ENCODE peak calls at places on chromosomes 11 and 22, in ten cellular contexts. One of them, this sample, is unnamed. For H3K9me3, the result is how much of the 10 kb centered on the place peaks cover.

GRCh38 chr22:27871306-27872014 is 47.6 kb downstream of the PITPNB start:
- DNase-seq in lower lobe of right lung: no peak
- DNase-seq in aorta: no peak
- DNase-seq in H1: no peak
- DNase-seq in psoas muscle: no peak
- DNase-seq in naive thymus-derived CD4-positive, alpha-beta T cell: no peak
- DNase-seq in DND-41: no peak
- DNase-seq in CD8-positive, alpha-beta T cell: no peak
- DNase-seq in SJSA1: no peak
- DNase-seq in Karpas-422: no peak
- DNase-seq in this sample: no peak

GRCh38 chr22:24153959-24154358 is 27.3 kb upstream of the SUSD2 start:
- DNase-seq in lower lobe of right lung: no peak
- DNase-seq in aorta: no peak
- DNase-seq in H1: no peak
- DNase-seq in psoas muscle: no peak
- DNase-seq in naive thymus-derived CD4-positive, alpha-beta T cell: no peak
- DNase-seq in DND-41: no peak
- DNase-seq in CD8-positive, alpha-beta T cell: no peak
- DNase-seq in SJSA1: no peak
- DNase-seq in Karpas-422: no peak
- DNase-seq in this sample: no peak

GRCh38 chr11:9753031-9753430 is 89.2 kb downstream of the SWAP70 start:
- DNase-seq in lower lobe of right lung: no peak
- DNase-seq in aorta: no peak
- DNase-seq in H1: no peak
- DNase-seq in psoas muscle: no peak
- DNase-seq in naive thymus-derived CD4-positive, alpha-beta T cell: no peak
- DNase-seq in DND-41: no peak
- DNase-seq in CD8-positive, alpha-beta T cell: no peak
- DNase-seq in SJSA1: peak
- DNase-seq in Karpas-422: no peak
- DNase-seq in this sample: no peak

GRCh38 chr11:6737872-6738466 is 33.8 kb downstream of the OR2AG2 start:
- DNase-seq in lower lobe of right lung: no peak
- DNase-seq in aorta: no peak
- DNase-seq in H1: peak
- DNase-seq in psoas muscle: no peak
- DNase-seq in naive thymus-derived CD4-positive, alpha-beta T cell: peak
- DNase-seq in DND-41: peak
- DNase-seq in CD8-positive, alpha-beta T cell: peak
- DNase-seq in SJSA1: no peak
- DNase-seq in Karpas-422: peak
- DNase-seq in this sample: no peak

GRCh38 chr11:121929581-121929980 is 186.4 kb downstream of the BLID start:
- DNase-seq in lower lobe of right lung: no peak
- DNase-seq in aorta: peak
- DNase-seq in H1: no peak
- DNase-seq in psoas muscle: peak
- DNase-seq in naive thymus-derived CD4-positive, alpha-beta T cell: no peak
- DNase-seq in DND-41: no peak
- DNase-seq in CD8-positive, alpha-beta T cell: no peak
- DNase-seq in SJSA1: no peak
- DNase-seq in Karpas-422: no peak
- DNase-seq in this sample: no peak

GRCh38 chr11:10302294-10302743 is 2.6 kb upstream of the ADM start:
- DNase-seq in lower lobe of right lung: no peak
- DNase-seq in aorta: peak
- DNase-seq in H1: no peak
- DNase-seq in psoas muscle: no peak
- DNase-seq in naive thymus-derived CD4-positive, alpha-beta T cell: no peak
- DNase-seq in DND-41: no peak
- DNase-seq in CD8-positive, alpha-beta T cell: no peak
- DNase-seq in SJSA1: peak
- DNase-seq in Karpas-422: no peak
- DNase-seq in this sample: peak

GRCh38 chr11:67379061-67380058 is 6.0 kb upstream of the CLCF1 start:
- DNase-seq in lower lobe of right lung: no peak
- DNase-seq in aorta: peak
- DNase-seq in H1: no peak
- DNase-seq in psoas muscle: no peak
- DNase-seq in naive thymus-derived CD4-positive, alpha-beta T cell: no peak
- DNase-seq in DND-41: no peak
- DNase-seq in CD8-positive, alpha-beta T cell: no peak
- DNase-seq in SJSA1: no peak
- DNase-seq in Karpas-422: no peak
- DNase-seq in this sample: no peak

GRCh38 chr11:35141538-35141937 is 2.6 kb downstream of the CD44 start:
- DNase-seq in lower lobe of right lung: peak
- DNase-seq in aorta: peak
- DNase-seq in H1: no peak
- DNase-seq in psoas muscle: peak
- DNase-seq in naive thymus-derived CD4-positive, alpha-beta T cell: no peak
- DNase-seq in DND-41: no peak
- DNase-seq in CD8-positive, alpha-beta T cell: no peak
- DNase-seq in SJSA1: no peak
- DNase-seq in Karpas-422: no peak
- DNase-seq in this sample: peak

GRCh38 chr11:117188620-117189081 is 10.1 kb downstream of the SIDT2 start:
- DNase-seq in lower lobe of right lung: peak
- DNase-seq in aorta: no peak
- DNase-seq in H1: no peak
- DNase-seq in psoas muscle: no peak
- DNase-seq in naive thymus-derived CD4-positive, alpha-beta T cell: no peak
- DNase-seq in DND-41: no peak
- DNase-seq in CD8-positive, alpha-beta T cell: no peak
- DNase-seq in SJSA1: no peak
- DNase-seq in Karpas-422: no peak
- DNase-seq in this sample: no peak

GRCh38 chr11:93775289-93775688 is 8.8 kb upstream of the MED17 start:
- DNase-seq in lower lobe of right lung: no peak
- DNase-seq in aorta: no peak
- DNase-seq in H1: peak
- DNase-seq in psoas muscle: no peak
- DNase-seq in naive thymus-derived CD4-positive, alpha-beta T cell: no peak
- DNase-seq in DND-41: peak
- DNase-seq in CD8-positive, alpha-beta T cell: no peak
- DNase-seq in SJSA1: peak
- DNase-seq in Karpas-422: peak
- DNase-seq in this sample: no peak

GRCh38 chr11:34030386-34030785 is 21.1 kb upstream of the CAPRIN1 start:
- DNase-seq in lower lobe of right lung: no peak
- DNase-seq in aorta: no peak
- DNase-seq in H1: no peak
- DNase-seq in psoas muscle: no peak
- DNase-seq in naive thymus-derived CD4-positive, alpha-beta T cell: no peak
- DNase-seq in DND-41: no peak
- DNase-seq in CD8-positive, alpha-beta T cell: no peak
- DNase-seq in SJSA1: no peak
- DNase-seq in Karpas-422: no peak
- DNase-seq in this sample: no peak

GRCh38 chr11:115720537-115721308 is 216.5 kb upstream of the CADM1 start:
- DNase-seq in lower lobe of right lung: no peak
- DNase-seq in aorta: no peak
- DNase-seq in H1: no peak
- DNase-seq in psoas muscle: no peak
- DNase-seq in naive thymus-derived CD4-positive, alpha-beta T cell: no peak
- DNase-seq in DND-41: no peak
- DNase-seq in CD8-positive, alpha-beta T cell: no peak
- DNase-seq in SJSA1: no peak
- DNase-seq in Karpas-422: no peak
- DNase-seq in this sample: no peak

GRCh38 chr11:115721309-115722007 is 217.2 kb upstream of the CADM1 start:
- DNase-seq in lower lobe of right lung: no peak
- DNase-seq in aorta: no peak
- DNase-seq in H1: no peak
- DNase-seq in psoas muscle: no peak
- DNase-seq in naive thymus-derived CD4-positive, alpha-beta T cell: no peak
- DNase-seq in DND-41: no peak
- DNase-seq in CD8-positive, alpha-beta T cell: no peak
- DNase-seq in SJSA1: no peak
- DNase-seq in Karpas-422: no peak
- DNase-seq in this sample: no peak

GRCh38 chr11:115718945-115719344 is 214.7 kb upstream of the CADM1 start:
- DNase-seq in lower lobe of right lung: no peak
- DNase-seq in aorta: no peak
- DNase-seq in H1: no peak
- DNase-seq in psoas muscle: no peak
- DNase-seq in naive thymus-derived CD4-positive, alpha-beta T cell: no peak
- DNase-seq in DND-41: no peak
- DNase-seq in CD8-positive, alpha-beta T cell: no peak
- DNase-seq in SJSA1: no peak
- DNase-seq in Karpas-422: no peak
- DNase-seq in this sample: no peak

GRCh38 chr11:115724709-115725108 is 220.5 kb upstream of the CADM1 start:
- DNase-seq in lower lobe of right lung: no peak
- DNase-seq in aorta: no peak
- DNase-seq in H1: no peak
- DNase-seq in psoas muscle: no peak
- DNase-seq in naive thymus-derived CD4-positive, alpha-beta T cell: no peak
- DNase-seq in DND-41: no peak
- DNase-seq in CD8-positive, alpha-beta T cell: no peak
- DNase-seq in SJSA1: peak
- DNase-seq in Karpas-422: no peak
- DNase-seq in this sample: no peak
- H3K27ac ChIP-seq in lower lobe of right lung: no peak
- H3K27ac ChIP-seq in aorta: no peak
- H3K27ac ChIP-seq in H1: no peak
- H3K27ac ChIP-seq in psoas muscle: no peak
- H3K27ac ChIP-seq in naive thymus-derived CD4-positive, alpha-beta T cell: no peak
- H3K27ac ChIP-seq in DND-41: no peak
- H3K27ac ChIP-seq in CD8-positive, alpha-beta T cell: no peak
- H3K27ac ChIP-seq in SJSA1: no peak
- H3K27ac ChIP-seq in Karpas-422: no peak
- H3K27ac ChIP-seq in this sample: no peak

GRCh38 chr11:70568504-70569172 is 170.3 kb downstream of the CTTN start:
- DNase-seq in lower lobe of right lung: peak
- DNase-seq in aorta: peak
- DNase-seq in H1: peak
- DNase-seq in psoas muscle: peak
- DNase-seq in naive thymus-derived CD4-positive, alpha-beta T cell: no peak
- DNase-seq in DND-41: no peak
- DNase-seq in CD8-positive, alpha-beta T cell: no peak
- DNase-seq in SJSA1: no peak
- DNase-seq in Karpas-422: no peak
- DNase-seq in this sample: no peak
- H3K9me3 ChIP-seq in lower lobe of right lung: under half
- H3K9me3 ChIP-seq in aorta: under half
- H3K9me3 ChIP-seq in H1: under half
- H3K9me3 ChIP-seq in psoas muscle: under half
- H3K9me3 ChIP-seq in naive thymus-derived CD4-positive, alpha-beta T cell: under half
- H3K9me3 ChIP-seq in DND-41: under half
- H3K9me3 ChIP-seq in CD8-positive, alpha-beta T cell: under half
- H3K9me3 ChIP-seq in SJSA1: half or more
- H3K9me3 ChIP-seq in Karpas-422: under half
- H3K9me3 ChIP-seq in this sample: under half

GRCh38 chr22:48370508-48371325 is 1457.0 kb downstream of the BRD1 start:
- DNase-seq in lower lobe of right lung: no peak
- DNase-seq in aorta: no peak
- DNase-seq in H1: peak
- DNase-seq in psoas muscle: no peak
- DNase-seq in naive thymus-derived CD4-positive, alpha-beta T cell: no peak
- DNase-seq in DND-41: no peak
- DNase-seq in CD8-positive, alpha-beta T cell: no peak
- DNase-seq in SJSA1: peak
- DNase-seq in Karpas-422: no peak
- DNase-seq in this sample: no peak

GRCh38 chr22:48372395-48372794 is 1455.3 kb downstream of the BRD1 start:
- DNase-seq in lower lobe of right lung: no peak
- DNase-seq in aorta: no peak
- DNase-seq in H1: peak
- DNase-seq in psoas muscle: no peak
- DNase-seq in naive thymus-derived CD4-positive, alpha-beta T cell: no peak
- DNase-seq in DND-41: no peak
- DNase-seq in CD8-positive, alpha-beta T cell: no peak
- DNase-seq in SJSA1: no peak
- DNase-seq in Karpas-422: no peak
- DNase-seq in this sample: no peak

GRCh38 chr22:48369789-48370507 is 1457.7 kb downstream of the BRD1 start:
- DNase-seq in lower lobe of right lung: no peak
- DNase-seq in aorta: no peak
- DNase-seq in H1: peak
- DNase-seq in psoas muscle: no peak
- DNase-seq in naive thymus-derived CD4-positive, alpha-beta T cell: no peak
- DNase-seq in DND-41: no peak
- DNase-seq in CD8-positive, alpha-beta T cell: no peak
- DNase-seq in SJSA1: peak
- DNase-seq in Karpas-422: no peak
- DNase-seq in this sample: no peak

GRCh38 chr22:48373626-48374173 is 1454.0 kb downstream of the BRD1 start:
- DNase-seq in lower lobe of right lung: no peak
- DNase-seq in aorta: no peak
- DNase-seq in H1: peak
- DNase-seq in psoas muscle: no peak
- DNase-seq in naive thymus-derived CD4-positive, alpha-beta T cell: no peak
- DNase-seq in DND-41: no peak
- DNase-seq in CD8-positive, alpha-beta T cell: no peak
- DNase-seq in SJSA1: no peak
- DNase-seq in Karpas-422: no peak
- DNase-seq in this sample: no peak

GRCh38 chr22:48371391-48371790 is 1456.3 kb downstream of the BRD1 start:
- DNase-seq in lower lobe of right lung: no peak
- DNase-seq in aorta: no peak
- DNase-seq in H1: peak
- DNase-seq in psoas muscle: no peak
- DNase-seq in naive thymus-derived CD4-positive, alpha-beta T cell: no peak
- DNase-seq in DND-41: no peak
- DNase-seq in CD8-positive, alpha-beta T cell: no peak
- DNase-seq in SJSA1: no peak
- DNase-seq in Karpas-422: no peak
- DNase-seq in this sample: no peak
- H3K27ac ChIP-seq in lower lobe of right lung: no peak
- H3K27ac ChIP-seq in aorta: no peak
- H3K27ac ChIP-seq in H1: no peak
- H3K27ac ChIP-seq in psoas muscle: no peak
- H3K27ac ChIP-seq in naive thymus-derived CD4-positive, alpha-beta T cell: no peak
- H3K27ac ChIP-seq in DND-41: no peak
- H3K27ac ChIP-seq in CD8-positive, alpha-beta T cell: no peak
- H3K27ac ChIP-seq in SJSA1: no peak
- H3K27ac ChIP-seq in Karpas-422: no peak
- H3K27ac ChIP-seq in this sample: no peak

GRCh38 chr22:47463220-47463619 is 700.8 kb downstream of the TBC1D22A start:
- DNase-seq in lower lobe of right lung: no peak
- DNase-seq in aorta: no peak
- DNase-seq in H1: no peak
- DNase-seq in psoas muscle: no peak
- DNase-seq in naive thymus-derived CD4-positive, alpha-beta T cell: no peak
- DNase-seq in DND-41: no peak
- DNase-seq in CD8-positive, alpha-beta T cell: no peak
- DNase-seq in SJSA1: no peak
- DNase-seq in Karpas-422: no peak
- DNase-seq in this sample: no peak

GRCh38 chr22:47460870-47461269 is 698.4 kb downstream of the TBC1D22A start:
- DNase-seq in lower lobe of right lung: no peak
- DNase-seq in aorta: no peak
- DNase-seq in H1: no peak
- DNase-seq in psoas muscle: no peak
- DNase-seq in naive thymus-derived CD4-positive, alpha-beta T cell: no peak
- DNase-seq in DND-41: no peak
- DNase-seq in CD8-positive, alpha-beta T cell: no peak
- DNase-seq in SJSA1: no peak
- DNase-seq in Karpas-422: no peak
- DNase-seq in this sample: no peak

GRCh38 chr22:47465222-47465621 is 702.8 kb downstream of the TBC1D22A start:
- DNase-seq in lower lobe of right lung: no peak
- DNase-seq in aorta: no peak
- DNase-seq in H1: no peak
- DNase-seq in psoas muscle: no peak
- DNase-seq in naive thymus-derived CD4-positive, alpha-beta T cell: no peak
- DNase-seq in DND-41: no peak
- DNase-seq in CD8-positive, alpha-beta T cell: no peak
- DNase-seq in SJSA1: no peak
- DNase-seq in Karpas-422: no peak
- DNase-seq in this sample: no peak

GRCh38 chr22:47465809-47466208 is 703.4 kb downstream of the TBC1D22A start:
- DNase-seq in lower lobe of right lung: no peak
- DNase-seq in aorta: no peak
- DNase-seq in H1: no peak
- DNase-seq in psoas muscle: no peak
- DNase-seq in naive thymus-derived CD4-positive, alpha-beta T cell: no peak
- DNase-seq in DND-41: no peak
- DNase-seq in CD8-positive, alpha-beta T cell: no peak
- DNase-seq in SJSA1: no peak
- DNase-seq in Karpas-422: no peak
- DNase-seq in this sample: no peak
- H3K9me3 ChIP-seq in lower lobe of right lung: under half
- H3K9me3 ChIP-seq in aorta: under half
- H3K9me3 ChIP-seq in H1: half or more
- H3K9me3 ChIP-seq in psoas muscle: under half
- H3K9me3 ChIP-seq in naive thymus-derived CD4-positive, alpha-beta T cell: under half
- H3K9me3 ChIP-seq in DND-41: under half
- H3K9me3 ChIP-seq in CD8-positive, alpha-beta T cell: under half
- H3K9me3 ChIP-seq in SJSA1: under half
- H3K9me3 ChIP-seq in Karpas-422: under half
- H3K9me3 ChIP-seq in this sample: under half